ENCODE peak calls at places on chromosome 22, in five cellular contexts. L is NCI-H2029 treated with DMSO at 0.1 percent for 48 hours, I is cardiac fibroblast, B is germinal center, G is Right ventricle myocardium superior. M is an unnamed sample.

GRCh38 chr22:40009231-40009769 is 14.5 kb downstream of the FAM83F start:
- DNase-seq in B (no peak), I (no peak), G (no peak), L (peak), M (peak)

GRCh38 chr22:31586137-31586920 is 75.7 kb downstream of the PISD start:
- DNase-seq in G (no peak), L (no peak), B (no peak), I (peak), M (no peak)

GRCh38 chr22:25668437-25668836 is 73.6 kb upstream of the MYO18B start:
- DNase-seq in L (no peak), G (peak), I (peak), B (no peak), M (no peak)

GRCh38 chr22:30291334-30291892 is 2.1 kb upstream of the CASTOR1 start:
- DNase-seq in I (no peak), G (peak), L (no peak), B (no peak), M (no peak)

GRCh38 chr22:44199164-44199563 is 18.4 kb downstream of the PARVG start:
- DNase-seq in B (no peak), I (no peak), G (no peak), L (no peak), M (no peak)

GRCh38 chr22:45579306-45579705 is 76.6 kb downstream of the FBLN1 start:
- DNase-seq in L (no peak), B (no peak), I (no peak), G (no peak), M (no peak)

GRCh38 chr22:50247748-50248147 is 2.9 kb upstream of the TUBGCP6 start:
- DNase-seq in G (peak), I (peak), B (peak), L (peak), M (no peak)

GRCh38 chr22:31646186-31647019 is 15.6 kb downstream of the PISD start:
- DNase-seq in L (no peak), B (no peak), G (no peak), I (peak), M (no peak)

GRCh38 chr22:46582281-46582811 is 37.8 kb upstream of the GRAMD4 start:
- DNase-seq in I (no peak), G (peak), B (no peak), L (no peak), M (no peak)

GRCh38 chr22:38026130-38027111 is 30.8 kb upstream of the PICK1 start:
- DNase-seq in L (no peak), B (no peak), I (no peak), G (no peak), M (no peak)

GRCh38 chr22:45499746-45500145 is 2.9 kb upstream of the FBLN1 start:
- DNase-seq in G (peak), B (no peak), L (no peak), I (no peak), M (no peak)

M was measured in NCI-H1092 treated with DMSO at 0.1 percent for 48 hours.